ENCODE peak calls at places on chromosome 2, in ten cellular contexts. M is astrocyte of the spinal cord, L is choroid plexus epithelial cell, A is body of pancreas, G is fibroblast of mammary gland, B is GM23338, F is hepatocyte, S is cardiac fibroblast, X is K562, E is prostate gland. U is an unnamed sample.

GRCh38 chr2:204692790-204693189 is 147.5 kb downstream of the PARD3B start:
- DNase-seq in M (no peak), G (no peak), A (no peak), L (no peak), F (no peak), E (no peak), S (no peak), B (no peak), X (no peak), U (no peak)

GRCh38 chr2:240579771-240580614 is 6.5 kb upstream of the CAPN10 start:
- DNase-seq in S (peak; percentile 94), A (peak; percentile 83), X (peak; percentile 66), M (peak; percentile 62), B (peak; percentile 76), E (no peak), F (peak; percentile 82), G (peak; percentile 97), L (peak; percentile 87), U (peak; percentile 94)

GRCh38 chr2:221501210-221501882 is 70.8 kb downstream of the EPHA4 start:
- DNase-seq in X (no peak), F (no peak), B (no peak), E (no peak), A (no peak), G (peak; percentile 79), L (peak; percentile 65), M (peak; percentile 64), S (peak; percentile 85), U (peak; percentile 73)

GRCh38 chr2:154158101-154158500 is 286.4 kb downstream of the GALNT13 start:
- DNase-seq in M (no peak), E (no peak), X (no peak), L (no peak), S (no peak), F (no peak), G (peak; percentile 28), B (no peak), A (no peak), U (no peak)

GRCh38 chr2:10890706-10891270 is 20.9 kb upstream of the KCNF1 start:
- DNase-seq in B (no peak), S (no peak), G (no peak), X (no peak), F (no peak), E (no peak), A (no peak), M (no peak), L (no peak), U (no peak)

GRCh38 chr2:54572262-54572635 is 116.1 kb downstream of the SPTBN1 start:
- DNase-seq in F (peak; percentile 84), X (peak; percentile 77), E (no peak), G (peak; percentile 71), L (peak; percentile 90), B (no peak), A (no peak), M (peak; percentile 94), S (peak; percentile 79), U (peak; percentile 92)

GRCh38 chr2:232942831-232943230 is 70.2 kb downstream of the NGEF start:
- DNase-seq in L (no peak), A (no peak), B (no peak), E (no peak), G (no peak), F (no peak), M (no peak), S (no peak), X (no peak), U (no peak)

GRCh38 chr2:45257820-45258219 is 248.6 kb upstream of the SIX2 start:
- DNase-seq in L (no peak), M (no peak), S (no peak), A (no peak), X (no peak), E (no peak), F (no peak), G (no peak), B (peak; percentile 12), U (no peak)

GRCh38 chr2:61085883-61086282 is 20.2 kb downstream of the SANBR start:
- DNase-seq in A (no peak), M (no peak), X (no peak), E (no peak), B (no peak), S (no peak), G (no peak), L (no peak), F (no peak), U (no peak)

GRCh38 chr2:72673279-72673678 is 152.6 kb downstream of the EXOC6B start:
- DNase-seq in M (no peak), L (no peak), F (peak; percentile 19), A (no peak), E (no peak), X (no peak), B (no peak), G (no peak), S (no peak), U (no peak)

GRCh38 chr2:72665448-72665847 is 160.4 kb downstream of the EXOC6B start:
- DNase-seq in X (no peak), M (no peak), A (no peak), S (no peak), F (no peak), B (no peak), E (no peak), G (no peak), L (no peak), U (no peak)

GRCh38 chr2:72668647-72669046 is 157.2 kb downstream of the EXOC6B start:
- DNase-seq in S (no peak), E (no peak), M (no peak), X (no peak), L (no peak), G (no peak), A (no peak), F (no peak), B (no peak), U (no peak)

GRCh38 chr2:72669121-72669520 is 156.7 kb downstream of the EXOC6B start:
- DNase-seq in E (no peak), F (no peak), X (no peak), B (no peak), L (peak; percentile 86), G (peak; percentile 82), A (no peak), S (peak; percentile 84), M (peak; percentile 60), U (peak; percentile 82)
- H3K4me3 ChIP-seq in E (no peak overlapping the region), F (no peak overlapping the region), X (no peak overlapping the region), B (no peak overlapping the region), L (no peak overlapping the region), G (no peak overlapping the region), A (no peak overlapping the region), S (no peak overlapping the region), M (no peak overlapping the region), U (no peak overlapping the region)

DNA sequence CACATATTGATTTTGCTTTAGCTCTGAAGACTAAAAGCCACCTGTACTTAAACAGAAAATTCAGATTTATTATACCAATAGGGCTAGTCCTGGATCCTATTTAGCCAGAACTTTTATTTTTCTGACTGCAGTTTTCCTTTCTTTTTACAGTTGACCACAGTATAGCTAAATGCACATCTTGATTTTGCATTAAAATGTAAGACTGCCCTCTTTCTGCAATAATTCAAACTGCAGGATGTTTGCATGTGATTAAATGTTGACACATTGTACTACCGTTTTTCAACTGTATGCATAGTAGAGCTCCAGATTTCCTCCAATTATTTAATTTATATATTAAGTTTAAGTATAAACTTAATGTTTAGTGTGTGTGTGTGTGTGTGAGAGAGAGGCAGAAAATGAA is 1262.9 kb downstream of the SUCLG1 start:
- DNase-seq in M (peak; percentile 44), E (no peak), L (peak; percentile 77), F (peak; percentile 37), X (no peak), G (peak; percentile 7), S (peak; percentile 81), A (no peak), B (peak; percentile 44), U (peak; percentile 30)
- TF ChIP-seq CTCF in M (peak; percentile 48), E (peak; percentile 61), L (peak; percentile 67), F (peak; percentile 86), X (no peak), G (peak; percentile 27), S (peak; percentile 51), A (peak; percentile 65), B (peak; percentile 61), U (peak; percentile 58)

GRCh38 chr2:24885221-24886113 is 34.6 kb downstream of the ADCY3 start:
- DNase-seq in F (no peak), S (peak; percentile 17), A (no peak), X (no peak), B (no peak), L (no peak), M (no peak), G (no peak), E (no peak), U (no peak)

GRCh38 chr2:24888177-24888576 is 31.9 kb downstream of the ADCY3 start:
- DNase-seq in M (no peak), E (no peak), X (no peak), B (no peak), G (no peak), A (no peak), F (no peak), L (no peak), S (no peak), U (no peak)

GRCh38 chr2:24887325-24887874 is 32.6 kb downstream of the ADCY3 start:
- DNase-seq in X (no peak), E (no peak), G (no peak), B (no peak), M (no peak), S (no peak), F (no peak), A (no peak), L (no peak), U (no peak)

GRCh38 chr2:24886640-24887324 is 33.3 kb downstream of the ADCY3 start:
- DNase-seq in G (no peak), S (no peak), L (no peak), E (no peak), F (no peak), A (no peak), B (no peak), M (no peak), X (no peak), U (no peak)

GRCh38 chr2:24886114-24886501 is 33.9 kb downstream of the ADCY3 start:
- DNase-seq in F (no peak), G (no peak), X (no peak), B (no peak), A (no peak), M (no peak), S (no peak), L (no peak), E (no peak), U (no peak)
- H3K4me3 ChIP-seq in F (no peak overlapping the region), G (no peak overlapping the region), X (no peak overlapping the region), B (no peak overlapping the region), A (no peak overlapping the region), M (no peak overlapping the region), S (no peak overlapping the region), L (no peak overlapping the region), E (no peak overlapping the region), U (no peak overlapping the region)

DNA sequence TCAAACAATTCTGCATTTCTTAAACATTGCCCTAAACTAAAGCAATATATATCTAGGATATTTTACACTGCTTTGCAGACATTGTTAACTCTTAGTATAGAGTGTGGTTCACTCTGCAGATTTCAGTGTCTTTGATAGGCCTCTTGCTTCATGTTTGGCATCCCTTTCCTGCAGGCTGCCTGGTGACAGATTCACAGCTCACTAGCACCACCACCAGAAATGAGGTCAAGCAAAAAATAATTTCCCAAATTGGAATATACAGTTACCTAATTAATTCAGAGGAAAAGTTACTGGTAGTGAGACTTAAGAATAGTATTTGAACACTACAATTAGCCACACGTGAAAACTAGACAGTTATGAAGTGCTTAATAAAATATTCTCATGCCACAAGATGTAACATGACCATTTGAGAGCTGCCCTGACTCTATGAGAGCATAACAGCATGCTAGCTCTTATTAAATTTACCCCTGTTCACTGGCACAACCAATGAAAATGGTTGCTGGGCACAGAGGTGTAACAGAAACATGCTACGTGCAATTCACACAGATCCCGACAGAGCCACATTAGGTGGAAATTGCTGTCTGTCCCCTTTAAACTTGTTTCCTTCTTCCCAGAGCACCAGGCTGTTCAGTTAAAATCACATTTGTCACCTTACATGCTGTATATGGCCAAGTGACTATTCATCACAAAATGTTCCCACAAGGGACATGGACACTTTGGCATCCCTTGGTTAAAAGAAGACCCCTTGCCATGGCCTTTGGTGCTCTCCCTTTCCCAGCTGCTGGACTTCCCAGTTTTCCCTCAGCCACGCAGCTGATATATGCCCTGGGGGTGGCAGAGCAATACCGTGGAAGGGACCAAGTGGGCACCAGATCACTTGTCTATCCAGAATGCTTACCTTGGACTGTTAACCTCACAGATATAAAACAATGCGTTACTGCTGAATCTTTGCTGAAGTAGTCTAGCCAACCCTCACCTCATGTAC is 35.7 kb downstream of the PAIP2B start:
- DNase-seq in A (no peak), M (peak; percentile 1), F (no peak), S (peak; percentile 46), X (peak; percentile 9), L (peak; percentile 53), E (no peak), G (peak; percentile 25), B (no peak), U (peak; percentile 40)
- TF ChIP-seq CTCF in A (no peak), M (peak; percentile 33), F (peak; percentile 26), S (peak; percentile 28), X (peak; percentile 24), L (peak; percentile 61), E (no peak), G (peak; percentile 21), B (peak; percentile 33), U (peak; percentile 48)